ENCODE peak calls at places on chromosomes 16 and 17, in four cellular contexts. I is H1, S is HepG2, Q is GM12878. T is an unnamed sample.

GRCh38 chr17:1208966-1209365 is 29.2 kb upstream of the ABR start:
- DNase-seq in I (no peak), Q (no peak), S (no peak), T (no peak)

GRCh38 chr17:74785981-74786360 is 9.8 kb upstream of the NAT9 start:
- DNase-seq in Q (no peak), I (no peak), S (no peak), T (no peak)

GRCh38 chr17:63517825-63518534 is 5.2 kb upstream of the KCNH6 start:
- DNase-seq in I (no peak), S (no peak), Q (no peak), T (no peak)

GRCh38 chr16:2756288-2757015 is 4.0 kb downstream of the SRRM2 start:
- DNase-seq in S (no peak), Q (no peak), I (peak), T (no peak)

GRCh38 chr16:88790312-88791150 is 5.5 kb upstream of the PIEZO1 start:
- DNase-seq in I (peak), S (no peak), Q (no peak), T (no peak)

GRCh38 chr17:78132086-78132676 is 1.6 kb downstream of the TMC8 start:
- DNase-seq in I (peak), Q (no peak), S (no peak), T (no peak)

GRCh38 chr16:86772231-86772510 is 193.8 kb downstream of the FOXL1 start:
- DNase-seq in S (no peak), Q (no peak), I (no peak), T (no peak)

GRCh38 chr16:27792486-27793275 is 242.7 kb downstream of the KATNIP start:
- DNase-seq in S (no peak), I (no peak), Q (no peak), T (no peak)

GRCh38 chr17:22266231-22266630 is 573.9 kb downstream of the KCNJ18 start:
- DNase-seq in I (no peak), Q (no peak), S (no peak), T (no peak)

GRCh38 chr16:22300427-22301071 is 3.3 kb downstream of the POLR3E start:
- DNase-seq in S (peak), I (peak), Q (no peak), T (peak)

GRCh38 chr16:1429631-1430030 is 1.2 kb upstream of the PERCC1 start:
- DNase-seq in S (no peak), I (no peak), Q (no peak), T (no peak)

GRCh38 chr17:80108321-80108971 is 7.1 kb downstream of the GAA start:
- DNase-seq in I (no peak), S (no peak), Q (no peak), T (no peak)

GRCh38 chr16:68356249-68356918 is 45.6 kb downstream of the PRMT7 start:
- DNase-seq in Q (peak), I (no peak), S (no peak), T (no peak)

GRCh38 chr17:19311421-19312215 is 50.9 kb downstream of the B9D1 start:
- DNase-seq in Q (no peak), I (no peak), S (no peak), T (no peak)

GRCh38 chr17:77329741-77330531 is 189.2 kb downstream of the SEC14L1 start:
- DNase-seq in S (no peak), Q (no peak), I (no peak), T (no peak)

GRCh38 chr16:8184854-8185253 is 405.5 kb downstream of the TMEM114 start:
- DNase-seq in I (no peak), Q (no peak), S (no peak), T (no peak)

DNA sequence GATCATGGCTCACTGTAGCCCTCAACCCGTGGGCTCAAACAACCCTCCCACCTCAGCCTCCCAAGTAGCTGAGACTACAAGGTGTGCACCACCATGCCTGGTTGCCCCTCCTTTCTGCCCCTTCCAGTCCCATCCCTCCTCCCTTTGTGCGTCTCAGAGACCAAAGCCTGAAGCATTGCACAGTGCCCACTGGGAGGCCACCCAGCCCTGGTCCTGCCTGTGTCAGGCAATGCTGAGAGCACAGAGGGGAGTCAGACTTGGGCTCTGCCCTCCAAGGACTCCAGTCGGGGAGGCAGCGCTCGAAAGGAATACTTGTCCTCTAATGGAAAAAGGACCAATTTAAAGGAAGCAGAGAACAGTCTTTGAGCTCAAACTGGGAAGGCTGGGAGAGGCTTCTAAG is 20.4 kb downstream of the RAI1 start:
- DNase-seq in Q (no peak), S (no peak), I (no peak), T (no peak)
- TF ChIP-seq SUZ12 in Q (no peak), S (no peak), I (no peak), T (no peak)

DNA sequence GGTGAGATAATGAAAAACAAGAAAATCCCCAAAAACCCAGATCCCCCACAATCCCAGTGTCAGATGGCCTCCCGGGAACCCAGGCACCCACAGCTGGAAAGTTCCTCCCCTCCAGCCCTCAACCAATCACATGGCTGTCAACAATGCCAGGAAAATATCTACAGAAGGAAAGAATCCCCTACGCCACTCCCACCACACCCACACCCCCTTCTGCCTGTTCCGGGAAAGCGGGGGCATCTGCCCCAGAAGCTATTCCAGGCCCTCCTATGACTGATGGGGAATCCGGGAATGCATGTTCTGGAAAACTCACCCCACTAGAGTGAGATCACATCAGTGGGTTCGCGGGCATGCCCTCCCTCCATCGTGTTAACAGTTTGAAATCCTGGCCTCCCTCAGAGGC is 1.8 kb downstream of the TMEM95 start:
- DNase-seq in I (no peak), Q (no peak), S (no peak), T (no peak)
- TF ChIP-seq SP1 in I (no peak), Q (no peak), S (no peak), T (no peak)

GRCh38 chr17:32021618-32021955 is 14.4 kb downstream of the LRRC37B start:
- DNase-seq in Q (no peak), S (no peak), I (no peak), T (no peak)
- TF ChIP-seq SUZ12 in Q (no peak), S (no peak), I (no peak), T (no peak)

DNA sequence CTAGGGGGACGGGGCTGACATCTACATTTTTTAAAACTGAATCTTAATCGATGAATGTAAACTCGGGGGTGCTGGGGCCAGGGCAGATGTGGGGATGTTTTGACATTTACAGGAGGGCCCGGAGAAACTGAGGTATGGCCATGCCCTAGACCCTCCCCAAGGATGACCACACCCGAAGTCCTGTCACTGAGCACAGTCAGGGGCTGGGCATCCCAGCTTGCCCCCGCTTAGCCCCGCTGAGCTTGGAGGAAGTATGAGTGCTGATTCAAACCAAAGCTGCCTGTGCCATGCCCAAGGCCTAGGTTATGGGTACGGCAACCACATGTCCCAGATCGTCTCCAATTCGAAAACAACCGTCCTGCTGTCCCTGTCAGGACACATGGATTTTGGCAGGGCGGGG is 21.4 kb downstream of the ADAM11 start:
- DNase-seq in I (no peak), S (no peak), Q (no peak), T (no peak)
- TF ChIP-seq SP1 in I (no peak), S (no peak), Q (no peak), T (no peak)

GRCh38 chr17:51118330-51119195 is 2.1 kb downstream of the SPAG9 start:
- DNase-seq in S (peak), Q (no peak), I (no peak), T (no peak)
- TF ChIP-seq SUZ12 in S (no peak), Q (no peak), I (no peak), T (no peak)

GRCh38 chr16:84613408-84614071 is 4.3 kb downstream of the COTL1 start:
- DNase-seq in I (no peak), S (no peak), Q (no peak), T (no peak)

GRCh38 chr16:84614075-84614474 is 3.8 kb downstream of the COTL1 start:
- DNase-seq in S (no peak), Q (no peak), I (no peak), T (no peak)

GRCh38 chr16:84616515-84616914 is 1.4 kb downstream of the COTL1 start:
- DNase-seq in Q (no peak), I (no peak), S (no peak), T (no peak)

GRCh38 chr16:84617068-84617630 is 729 bp downstream of the COTL1 start:
- DNase-seq in I (peak), S (no peak), Q (no peak), T (peak)

DNA sequence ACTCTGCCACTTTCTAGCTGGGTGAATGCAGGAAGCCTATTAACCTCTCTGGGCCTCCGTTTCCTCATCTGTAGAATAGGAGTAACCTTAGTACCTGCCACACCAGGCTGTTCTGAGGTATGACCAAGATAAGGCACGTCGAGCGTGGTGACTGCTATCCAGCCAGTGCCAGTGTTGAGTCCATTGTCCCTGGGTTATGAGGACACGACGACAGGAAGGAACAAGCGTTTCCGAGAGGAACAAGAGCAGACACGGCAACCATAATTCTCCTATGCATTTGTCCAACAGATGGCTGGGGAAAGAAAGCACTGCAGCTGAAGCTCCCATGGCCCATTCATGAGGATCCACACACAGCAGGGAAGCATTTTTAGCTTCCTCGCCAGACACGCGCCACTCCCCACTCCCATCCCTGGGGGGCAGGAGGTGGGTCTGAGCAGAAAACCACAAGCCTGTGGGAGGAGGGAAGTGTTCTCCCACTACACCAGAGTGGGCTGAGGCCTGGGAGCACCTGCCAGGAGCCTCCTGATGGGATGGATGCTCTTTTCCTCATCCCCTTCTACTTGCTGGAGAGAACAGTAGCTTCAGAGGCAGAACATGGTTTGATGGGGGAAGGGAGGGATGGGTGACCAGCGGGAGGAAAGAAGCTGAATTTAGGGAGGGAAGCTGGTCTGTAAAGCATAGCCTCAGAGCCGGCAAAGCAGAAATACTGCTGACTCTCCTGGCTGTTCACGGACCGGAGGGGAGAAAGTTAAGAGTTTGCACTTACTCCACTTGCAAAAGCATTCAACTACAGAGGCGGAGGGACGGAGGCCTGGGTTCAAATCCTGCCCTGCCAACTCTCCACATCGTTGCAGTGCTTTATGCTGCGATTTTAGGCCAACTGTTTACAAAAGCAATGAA is 2.7 kb downstream of the COTL1 start:
- DNase-seq in Q (no peak), I (no peak), S (no peak), T (no peak)
- TF ChIP-seq SP1 in Q (no peak), I (no peak), S (no peak), T (no peak)

GRCh38 chr17:46742539-46743270 is 75.8 kb downstream of the WNT3 start:
- DNase-seq in I (no peak), Q (no peak), S (no peak), T (peak)
- TF ChIP-seq SUZ12 in I (no peak), Q (no peak), S (no peak), T (no peak)